ENCODE peak calls at places on chromosomes 13 and 19, in seven cellular contexts. Q, T, S, D, A, G and V are unnamed samples.

GRCh38 chr13:96020155-96020575 is 33.0 kb downstream of the UGGT2 start:
- DNase-seq in Q (no peak), T (peak), S (no peak), D (no peak), A (peak), G (no peak), V (peak)

GRCh38 chr13:95099541-95099940 is 201.7 kb downstream of the ABCC4 start:
- DNase-seq in Q (no peak), T (no peak), S (no peak), D (no peak), A (no peak), G (no peak), V (no peak)

GRCh38 chr19:11286312-11286974 is 9.5 kb upstream of the TSPAN16 start:
- DNase-seq in Q (no peak), T (no peak), S (no peak), D (no peak), A (no peak), G (no peak), V (no peak)

GRCh38 chr19:2625434-2625833 is 77.1 kb downstream of the GNG7 start:
- DNase-seq in Q (no peak), T (no peak), S (no peak), D (no peak), A (no peak), G (no peak), V (no peak)

GRCh38 chr13:30303269-30303668 is 4.1 kb downstream of the KATNAL1 start:
- DNase-seq in Q (no peak), T (no peak), S (no peak), D (no peak), A (no peak), G (no peak), V (no peak)

GRCh38 chr19:1855828-1856255 is 7.5 kb downstream of the KLF16 start:
- DNase-seq in Q (peak), T (no peak), S (no peak), D (peak), A (no peak), G (no peak), V (peak)

GRCh38 chr13:48000559-48001126 is 430 bp downstream of the SUCLA2 start:
- DNase-seq in Q (peak), T (no peak), S (no peak), D (no peak), A (no peak), G (no peak), V (no peak)

GRCh38 chr13:20195846-20196245 is 3.1 kb upstream of the GJB2 start:
- DNase-seq in Q (no peak), T (no peak), S (no peak), D (no peak), A (no peak), G (no peak), V (no peak)

GRCh38 chr19:49859838-49860715 is 7.3 kb downstream of the PNKP start:
- DNase-seq in Q (peak), T (no peak), S (no peak), D (no peak), A (no peak), G (no peak), V (peak)

GRCh38 chr19:49856574-49857021 is 5.6 kb downstream of the PTOV1 start:
- DNase-seq in Q (peak), T (no peak), S (no peak), D (no peak), A (no peak), G (no peak), V (no peak)

GRCh38 chr19:49858591-49858985 is 7.6 kb downstream of the PTOV1 start:
- DNase-seq in Q (no peak), T (no peak), S (no peak), D (no peak), A (no peak), G (no peak), V (no peak)

GRCh38 chr19:49857061-49857833 is 6.3 kb downstream of the PTOV1 start:
- DNase-seq in Q (peak), T (no peak), S (no peak), D (no peak), A (no peak), G (no peak), V (peak)

DNA sequence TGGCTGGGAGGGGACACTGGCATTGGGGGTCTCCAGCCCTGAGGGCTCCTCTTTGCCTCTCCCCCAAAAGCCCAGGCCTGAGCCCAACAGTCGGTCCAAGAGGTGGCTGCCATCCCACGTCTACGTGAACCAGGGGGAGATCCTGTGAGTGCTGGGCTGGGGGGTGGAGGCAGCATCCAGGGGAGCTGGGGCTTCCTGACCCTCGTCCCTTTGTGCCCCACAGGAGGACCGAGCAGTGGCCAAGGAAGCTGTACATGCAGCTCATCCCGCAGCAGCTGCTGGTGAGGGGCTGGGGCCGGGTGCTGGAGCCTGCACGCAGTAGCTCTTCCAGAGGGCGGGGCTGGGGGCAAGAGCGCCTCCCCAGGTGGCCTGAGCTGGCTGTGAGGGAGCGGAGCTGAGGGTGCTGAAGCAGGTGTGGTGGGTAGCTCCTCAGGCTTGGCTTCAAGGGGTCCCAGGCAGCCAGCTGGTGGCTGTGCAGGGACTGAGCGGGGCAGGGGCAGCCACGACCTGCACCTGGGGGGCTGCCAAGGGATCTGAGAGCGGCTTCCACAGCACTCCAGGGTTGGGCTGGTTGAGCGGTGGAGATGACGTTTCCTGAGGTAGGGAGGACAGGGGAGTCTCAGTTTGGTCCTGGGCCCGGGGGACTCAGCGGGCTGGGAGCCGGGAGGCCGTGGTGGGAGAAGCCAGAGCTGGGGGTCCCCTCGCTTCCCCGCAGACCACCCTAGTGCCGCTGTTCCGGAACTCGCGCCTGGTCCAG is 7.1 kb downstream of the PTOV1 start:
- DNase-seq in Q (peak), T (no peak), S (no peak), D (no peak), A (no peak), G (no peak), V (peak)
- TF ChIP-seq CTCF in Q (no peak), T (no peak), S (no peak), D (no peak), A (no peak), G (no peak), V (no peak)

DNA sequence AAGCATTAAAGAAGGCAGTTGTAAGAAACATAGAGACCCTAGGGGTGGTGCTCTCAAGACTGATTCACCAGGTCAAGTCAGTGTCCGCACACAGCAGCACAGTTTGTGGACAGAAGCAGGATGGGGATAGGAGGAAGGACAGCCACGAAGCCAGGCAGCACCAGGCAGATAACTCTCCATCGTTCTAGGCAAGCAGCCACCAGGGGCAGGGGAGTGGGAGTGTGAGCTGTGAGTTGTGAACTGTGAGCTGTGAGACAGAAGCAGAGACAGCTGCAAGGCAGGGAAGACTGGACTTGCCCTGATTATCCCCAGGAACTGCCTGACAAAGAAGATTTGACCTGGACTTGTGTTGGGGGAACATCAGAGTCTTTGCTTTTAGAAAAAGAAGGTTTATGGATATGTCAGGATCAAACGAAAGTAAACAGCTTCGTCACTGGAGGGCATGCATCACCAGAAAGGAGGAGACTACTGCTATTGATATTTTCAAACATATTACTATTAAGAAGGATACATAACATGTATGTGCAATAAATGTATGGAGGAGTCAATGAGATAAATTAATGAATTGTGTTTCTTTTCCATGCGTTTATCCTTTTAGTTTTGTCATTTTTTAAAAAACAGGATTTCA is 286.1 kb downstream of the IRS2 start:
- DNase-seq in Q (no peak), T (no peak), S (no peak), D (no peak), A (no peak), G (no peak), V (no peak)
- H3K4me3 ChIP-seq in Q (no peak), T (no peak), S (no peak), D (no peak), A (no peak), G (no peak), V (no peak)

GRCh38 chr19:29268103-29268502 is 55.2 kb upstream of the UQCRFS1 start:
- DNase-seq in Q (no peak), T (no peak), S (no peak), D (no peak), A (no peak), G (no peak), V (no peak)
- TF ChIP-seq CTCF in Q (no peak), T (no peak), S (no peak), D (no peak), A (no peak), G (no peak), V (no peak)

DNA sequence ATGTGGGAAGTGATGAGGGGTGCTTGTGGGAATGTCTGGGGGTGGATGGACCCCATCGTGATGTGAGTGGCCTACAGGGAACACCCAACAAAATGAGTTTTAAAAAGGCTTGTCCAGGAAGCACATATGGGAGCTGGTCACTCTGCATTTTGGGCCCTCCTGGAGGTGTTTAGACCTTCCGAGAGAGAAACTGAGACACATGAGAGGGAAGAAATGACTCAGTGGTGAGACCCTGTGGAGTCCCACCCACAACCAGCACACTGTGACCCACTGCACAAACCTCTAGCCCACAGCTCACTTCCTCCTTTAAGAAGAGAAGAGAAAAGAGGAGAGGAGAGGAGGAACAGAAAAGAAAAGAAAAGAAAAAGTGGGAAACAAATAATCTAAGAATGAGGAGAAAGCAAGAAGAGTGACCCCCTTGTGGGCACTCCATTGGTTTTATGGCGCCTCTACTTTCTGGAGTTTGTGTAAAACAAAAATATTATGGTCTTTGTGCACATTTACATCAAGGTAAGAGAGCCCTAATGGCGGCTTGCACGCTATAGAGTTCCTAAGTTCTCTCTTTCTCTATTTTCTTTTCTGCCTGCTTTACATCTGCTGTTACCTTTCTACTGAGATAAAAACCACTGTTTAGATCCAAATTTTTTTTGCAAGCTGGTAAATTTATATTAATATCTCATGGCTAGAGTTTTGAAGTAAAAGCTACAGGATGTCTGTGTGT is 13.3 kb upstream of the LILRB1 start:
- DNase-seq in Q (no peak), T (no peak), S (no peak), D (no peak), A (no peak), G (no peak), V (peak)
- H3K4me3 ChIP-seq in Q (no peak), T (no peak), S (no peak), D (no peak), A (no peak), G (no peak), V (peak)

GRCh38 chr13:51768378-51768921 is 35.5 kb downstream of the DHRS12 start:
- DNase-seq in Q (no peak), T (no peak), S (peak), D (no peak), A (no peak), G (no peak), V (no peak)
- TF ChIP-seq CTCF in Q (no peak), T (peak), S (no peak), D (no peak), A (no peak), G (no peak), V (no peak)